ENCODE peak calls at places on chromosomes 12 and 14, in four cellular contexts. One of them, this sample, is unnamed. For H3K4me1, the result is how much of the 10 kb centered on the place peaks cover.

GRCh38 chr12:77591959-77592358 is 238.7 kb upstream of the NAV3 start:
- DNase-seq in stomach: no peak
- DNase-seq in A549: no peak
- DNase-seq in GM23248: no peak
- DNase-seq in this sample: no peak

GRCh38 chr12:45994736-45995135 is 4.4 kb upstream of the SCAF11 start:
- DNase-seq in stomach: no peak
- DNase-seq in A549: no peak
- DNase-seq in GM23248: no peak
- DNase-seq in this sample: no peak

GRCh38 chr14:50035214-50035613 is 81.2 kb downstream of the VCPKMT start:
- DNase-seq in stomach: no peak
- DNase-seq in A549: no peak
- DNase-seq in GM23248: no peak
- DNase-seq in this sample: no peak

GRCh38 chr12:52454411-52455201 is 2.7 kb upstream of the KRT6B start:
- DNase-seq in stomach: no peak
- DNase-seq in A549: no peak
- DNase-seq in GM23248: no peak
- DNase-seq in this sample: no peak

GRCh38 chr12:57737467-57738141 is 938 bp downstream of the AGAP2 start:
- DNase-seq in stomach: no peak
- DNase-seq in A549: no peak
- DNase-seq in GM23248: peak
- DNase-seq in this sample: no peak

GRCh38 chr12:92493816-92494215 is 209.0 kb upstream of the PLEKHG7 start:
- DNase-seq in stomach: no peak
- DNase-seq in A549: no peak
- DNase-seq in GM23248: peak
- DNase-seq in this sample: no peak

GRCh38 chr12:59055204-59055839 is 135.0 kb upstream of the LRIG3 start:
- DNase-seq in stomach: no peak
- DNase-seq in A549: peak
- DNase-seq in GM23248: peak
- DNase-seq in this sample: no peak

GRCh38 chr12:4960030-4960429 is 50.3 kb downstream of the KCNA1 start:
- DNase-seq in stomach: no peak
- DNase-seq in A549: peak
- DNase-seq in GM23248: no peak
- DNase-seq in this sample: no peak

GRCh38 chr14:52455291-52456088 is 96.8 kb downstream of the TXNDC16 start:
- DNase-seq in stomach: no peak
- DNase-seq in A549: no peak
- DNase-seq in GM23248: peak
- DNase-seq in this sample: no peak

GRCh38 chr12:39352470-39352869 is 90.5 kb downstream of the KIF21A start:
- DNase-seq in stomach: no peak
- DNase-seq in A549: no peak
- DNase-seq in GM23248: no peak
- DNase-seq in this sample: no peak

GRCh38 chr12:87008785-87009184 is 752.6 kb upstream of the MGAT4C start:
- DNase-seq in stomach: no peak
- DNase-seq in A549: no peak
- DNase-seq in GM23248: no peak
- DNase-seq in this sample: no peak

GRCh38 chr14:103091041-103091882 is 3.3 kb upstream of the EXOC3L4 start:
- DNase-seq in stomach: peak
- DNase-seq in A549: no peak
- DNase-seq in GM23248: peak
- DNase-seq in this sample: no peak

GRCh38 chr14:33589334-33589733 is 361.5 kb downstream of the EGLN3 start:
- DNase-seq in stomach: peak
- DNase-seq in A549: no peak
- DNase-seq in GM23248: peak
- DNase-seq in this sample: no peak

GRCh38 chr14:33586806-33587205 is 364.1 kb downstream of the EGLN3 start:
- DNase-seq in stomach: no peak
- DNase-seq in A549: no peak
- DNase-seq in GM23248: no peak
- DNase-seq in this sample: no peak

GRCh38 chr14:33584698-33585097 is 366.2 kb downstream of the EGLN3 start:
- DNase-seq in stomach: no peak
- DNase-seq in A549: no peak
- DNase-seq in GM23248: no peak
- DNase-seq in this sample: no peak

GRCh38 chr14:33588771-33589170 is 362.1 kb downstream of the EGLN3 start:
- DNase-seq in stomach: no peak
- DNase-seq in A549: no peak
- DNase-seq in GM23248: no peak
- DNase-seq in this sample: no peak

DNA sequence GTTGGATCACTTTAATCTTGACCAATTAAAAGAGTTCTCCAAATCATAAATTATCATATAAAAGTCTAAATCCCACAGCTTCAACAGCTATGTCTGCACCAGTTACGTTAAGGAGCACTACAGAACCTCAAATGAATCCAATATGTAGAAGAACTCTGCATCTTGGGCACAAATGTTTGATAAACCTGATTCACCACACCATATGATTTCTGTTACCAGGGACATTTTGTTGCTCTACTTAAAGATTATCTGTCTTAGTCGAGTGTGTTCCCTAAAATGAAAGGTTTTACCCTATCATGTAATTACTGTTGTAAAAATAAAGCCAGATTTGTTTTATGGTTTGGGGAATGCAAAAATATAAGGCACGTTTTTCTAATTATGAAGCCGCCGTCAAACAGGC is 363.1 kb downstream of the EGLN3 start:
- DNase-seq in stomach: no peak
- DNase-seq in A549: no peak
- DNase-seq in GM23248: no peak
- DNase-seq in this sample: no peak
- H3K4me1 ChIP-seq in stomach: under half
- H3K4me1 ChIP-seq in A549: under half
- H3K4me1 ChIP-seq in GM23248: under half
- H3K4me1 ChIP-seq in this sample: under half

DNA sequence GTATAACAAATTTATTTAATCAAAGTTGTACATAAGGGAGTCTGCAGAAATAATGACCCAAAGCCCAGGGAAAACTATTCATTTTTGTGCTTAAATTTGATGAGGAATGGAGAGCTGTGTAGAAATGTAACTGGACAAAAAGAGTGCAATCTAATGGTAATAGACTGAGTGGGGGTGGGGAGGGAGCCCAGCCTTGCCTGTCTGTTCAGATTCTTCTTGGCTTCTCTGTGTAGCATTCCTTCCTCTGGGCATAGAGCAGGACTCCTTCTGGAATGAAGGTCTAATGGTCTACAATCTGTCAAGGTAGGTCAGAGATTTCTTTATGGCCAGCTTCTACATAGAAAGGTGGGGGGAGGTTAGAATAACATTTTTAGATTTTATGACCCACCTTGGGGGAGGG is 126.1 kb downstream of the SYT10 start:
- DNase-seq in stomach: no peak
- DNase-seq in A549: no peak
- DNase-seq in GM23248: no peak
- DNase-seq in this sample: no peak
- H3K27ac ChIP-seq in stomach: no peak
- H3K27ac ChIP-seq in A549: no peak
- H3K27ac ChIP-seq in GM23248: no peak
- H3K27ac ChIP-seq in this sample: no peak

DNA sequence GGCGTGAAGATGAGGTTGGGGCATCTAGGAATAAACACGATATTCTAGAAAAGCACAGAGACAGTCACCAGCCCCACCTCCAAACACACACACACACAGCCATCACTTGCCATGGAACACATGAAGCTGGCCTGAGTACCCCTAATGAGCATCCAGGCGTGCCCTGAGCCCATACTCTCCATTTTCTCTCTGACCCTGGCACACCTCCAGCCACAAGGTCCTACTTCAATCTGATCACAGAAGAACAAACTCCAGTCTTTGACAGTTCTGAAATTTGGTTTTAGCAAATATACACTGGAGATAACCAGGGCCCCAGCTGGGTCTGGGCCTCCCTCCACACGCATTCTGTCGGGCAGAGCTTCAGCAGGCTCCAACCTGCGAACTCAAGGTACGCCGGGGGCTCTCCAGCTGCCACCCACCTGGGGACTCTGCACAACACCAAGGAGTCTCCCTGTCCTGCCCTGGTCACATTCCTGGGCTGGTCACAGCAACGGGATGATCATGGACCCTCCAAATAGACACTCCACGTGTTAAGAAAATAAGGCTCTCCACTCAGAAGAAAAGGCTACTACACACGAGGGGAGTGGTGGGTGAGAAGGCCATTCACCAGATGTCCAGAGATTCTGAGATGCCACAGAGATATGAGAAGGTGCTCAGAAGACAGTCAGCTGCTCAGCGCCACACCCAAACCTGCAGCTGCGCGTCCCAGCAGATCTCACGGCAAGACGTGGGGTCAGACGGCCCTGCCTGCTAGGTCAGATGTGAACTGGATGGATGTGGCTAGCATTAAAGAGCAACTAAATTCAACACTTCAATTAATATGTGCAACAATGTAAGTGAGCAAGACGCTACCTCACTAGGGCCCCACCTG is 57.0 kb upstream of the PNMA1 start:
- DNase-seq in stomach: no peak
- DNase-seq in A549: no peak
- DNase-seq in GM23248: no peak
- DNase-seq in this sample: no peak
- H3K4me1 ChIP-seq in stomach: half or more
- H3K4me1 ChIP-seq in A549: under half
- H3K4me1 ChIP-seq in GM23248: under half
- H3K4me1 ChIP-seq in this sample: under half

GRCh38 chr14:23572524-23572828 is 4.9 kb upstream of the AP1G2 start:
- DNase-seq in stomach: no peak
- DNase-seq in A549: no peak
- DNase-seq in GM23248: no peak
- DNase-seq in this sample: no peak

GRCh38 chr14:23571701-23572523 is 4.3 kb upstream of the AP1G2 start:
- DNase-seq in stomach: no peak
- DNase-seq in A549: no peak
- DNase-seq in GM23248: no peak
- DNase-seq in this sample: no peak

GRCh38 chr14:23569443-23570151 is 2.0 kb upstream of the AP1G2 start:
- DNase-seq in stomach: no peak
- DNase-seq in A549: peak
- DNase-seq in GM23248: peak
- DNase-seq in this sample: no peak

GRCh38 chr14:23572841-23573240 is 5.2 kb upstream of the AP1G2 start:
- DNase-seq in stomach: no peak
- DNase-seq in A549: no peak
- DNase-seq in GM23248: no peak
- DNase-seq in this sample: no peak

DNA sequence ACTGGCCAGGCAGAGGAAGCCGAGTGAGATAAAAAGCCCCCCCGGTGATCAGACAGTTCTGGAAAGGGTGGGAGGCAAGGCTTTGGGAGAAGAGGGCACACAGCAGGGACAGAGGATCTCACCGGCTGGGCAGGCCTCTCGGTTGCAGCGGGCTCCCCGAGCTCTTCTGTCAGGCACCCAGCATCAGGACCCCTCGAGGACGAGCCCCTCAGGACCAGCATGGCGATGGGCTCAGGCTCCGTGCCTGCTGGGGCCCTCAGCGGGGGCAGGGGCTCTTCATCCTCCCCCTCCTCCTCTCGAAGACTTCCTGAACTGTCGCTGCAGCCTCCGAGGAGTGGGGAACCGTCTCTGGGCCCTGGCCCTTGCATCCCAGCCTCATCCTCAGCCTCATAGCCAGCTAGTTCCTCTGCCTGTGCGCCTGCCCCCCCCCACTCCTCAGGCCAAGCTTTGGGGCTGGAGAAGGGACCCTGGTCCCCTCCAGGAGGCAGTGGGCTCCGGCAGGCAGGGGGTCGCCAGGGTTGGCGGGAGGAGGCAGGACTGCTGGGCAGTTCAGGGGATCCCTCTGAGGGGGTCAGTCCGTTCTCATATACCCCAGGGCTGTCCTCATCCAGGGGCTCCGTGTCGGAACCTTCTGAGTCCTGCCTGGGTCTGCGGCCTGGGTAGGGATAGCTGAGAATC is 3.4 kb upstream of the AP1G2 start:
- DNase-seq in stomach: no peak
- DNase-seq in A549: no peak
- DNase-seq in GM23248: no peak
- DNase-seq in this sample: no peak
- H3K27ac ChIP-seq in stomach: no peak
- H3K27ac ChIP-seq in A549: no peak
- H3K27ac ChIP-seq in GM23248: no peak
- H3K27ac ChIP-seq in this sample: no peak

GRCh38 chr14:101884537-101885253 is 79.7 kb upstream of the DYNC1H1 start:
- DNase-seq in stomach: no peak
- DNase-seq in A549: no peak
- DNase-seq in GM23248: no peak
- DNase-seq in this sample: no peak

GRCh38 chr14:101889366-101889765 is 75.0 kb upstream of the DYNC1H1 start:
- DNase-seq in stomach: no peak
- DNase-seq in A549: no peak
- DNase-seq in GM23248: no peak
- DNase-seq in this sample: no peak

GRCh38 chr14:101885254-101885576 is 79.2 kb upstream of the DYNC1H1 start:
- DNase-seq in stomach: no peak
- DNase-seq in A549: no peak
- DNase-seq in GM23248: no peak
- DNase-seq in this sample: no peak

GRCh38 chr14:101888182-101888581 is 76.2 kb upstream of the DYNC1H1 start:
- DNase-seq in stomach: no peak
- DNase-seq in A549: no peak
- DNase-seq in GM23248: no peak
- DNase-seq in this sample: no peak

GRCh38 chr14:101887219-101887618 is 77.2 kb upstream of the DYNC1H1 start:
- DNase-seq in stomach: no peak
- DNase-seq in A549: no peak
- DNase-seq in GM23248: no peak
- DNase-seq in this sample: no peak
- H3K4me1 ChIP-seq in stomach: under half
- H3K4me1 ChIP-seq in A549: under half
- H3K4me1 ChIP-seq in GM23248: under half
- H3K4me1 ChIP-seq in this sample: under half